ENCODE peak calls at places on chromosomes 6 and 20, in four cellular contexts. V is upper lobe of left lung, K is fibroblast of the conjunctiva, R is amygdala. M is an unnamed sample.

GRCh38 chr6:24273471-24273870 is 84.4 kb downstream of the DCDC2 start:
- DNase-seq in V (no peak), R (no peak), K (no peak), M (no peak)

GRCh38 chr20:36835453-36836198 is 40.3 kb upstream of the TLDC2 start:
- DNase-seq in K (peak; percentile 92), V (peak; percentile 95), R (peak; percentile 55), M (peak; percentile 94)

GRCh38 chr6:85403331-85404015 is 46.4 kb upstream of the NT5E start:
- DNase-seq in R (no peak), V (no peak), K (peak; percentile 63), M (no peak)

GRCh38 chr6:156782691-156783320 is 5.6 kb downstream of the ARID1B start:
- DNase-seq in V (no peak), K (no peak), R (no peak), M (no peak)

GRCh38 chr6:134221250-134221649 is 96.7 kb downstream of the SGK1 start:
- DNase-seq in R (no peak), V (no peak), K (no peak), M (no peak)

GRCh38 chr6:36246511-36247268 is 23.2 kb upstream of the PNPLA1 start:
- DNase-seq in K (no peak), V (peak; percentile 45), R (no peak), M (no peak)

GRCh38 chr20:11103866-11104265 is 430.1 kb upstream of the JAG1 start:
- DNase-seq in K (no peak), R (no peak), V (no peak), M (no peak)

GRCh38 chr6:158356586-158357546 is 44.6 kb downstream of the TULP4 start:
- DNase-seq in K (no peak), R (no peak), V (no peak), M (no peak)

GRCh38 chr6:9581155-9581554 is 833.7 kb downstream of the TFAP2A start:
- DNase-seq in V (no peak), K (no peak), R (no peak), M (no peak)

GRCh38 chr6:16731503-16732018 is 29.7 kb downstream of the ATXN1 start:
- DNase-seq in K (no peak), V (no peak), R (no peak), M (no peak)

GRCh38 chr6:163389354-163389753 is 25.2 kb upstream of the QKI start:
- DNase-seq in R (no peak), V (no peak), K (no peak), M (no peak)

GRCh38 chr6:78538002-78538401 is 329.3 kb upstream of the IRAK1BP1 start:
- DNase-seq in K (no peak), V (no peak), R (no peak), M (no peak)

GRCh38 chr20:63342561-63343459 is 18.3 kb downstream of the CHRNA4 start:
- DNase-seq in V (no peak), R (no peak), K (no peak), M (no peak)

GRCh38 chr6:45115696-45116095 is 212.4 kb upstream of the RUNX2 start:
- DNase-seq in K (peak; percentile 17), R (no peak), V (no peak), M (no peak)

GRCh38 chr6:158409451-158409850 is 97.2 kb downstream of the TULP4 start:
- DNase-seq in V (no peak), K (no peak), R (no peak), M (no peak)

M was measured in transverse colon.